ENCODE peak calls at places on chromosomes 7 and 10, in five cellular contexts. J, A, Z, U and F are unnamed samples.

GRCh38 chr10:130847170-130847569 is 464.4 kb downstream of the TCERG1L start:
- DNase-seq in J (no peak), A (no peak), Z (no peak), U (no peak), F (no peak)

GRCh38 chr10:78589687-78590086 is 479.1 kb upstream of the ZMIZ1 start:
- DNase-seq in J (no peak), A (no peak), Z (no peak), U (no peak), F (no peak)

GRCh38 chr7:120272261-120272895 is 597 bp upstream of the KCND2 start:
- DNase-seq in J (peak), A (peak), Z (no peak), U (no peak), F (peak)

GRCh38 chr7:20783716-20784310 is 2.9 kb downstream of the SP8 start:
- DNase-seq in J (no peak), A (no peak), Z (no peak), U (no peak), F (no peak)

GRCh38 chr10:71396084-71396713 is 521 bp upstream of the CDH23 start:
- DNase-seq in J (peak), A (no peak), Z (no peak), U (peak), F (no peak)

GRCh38 chr7:94059747-94060146 is 55.6 kb upstream of the BET1 start:
- DNase-seq in J (peak), A (peak), Z (peak), U (no peak), F (peak)

GRCh38 chr7:20238754-20239324 is 21.7 kb upstream of the MACC1 start:
- DNase-seq in J (peak), A (no peak), Z (no peak), U (no peak), F (no peak)

GRCh38 chr7:1940863-1941262 is 270.8 kb downstream of the ELFN1 start:
- DNase-seq in J (no peak), A (no peak), Z (no peak), U (peak), F (no peak)

GRCh38 chr10:30013684-30014246 is 45.6 kb downstream of the JCAD start:
- DNase-seq in J (peak), A (peak), Z (no peak), U (peak), F (no peak)

GRCh38 chr10:124175701-124176100 is 82.3 kb upstream of the CHST15 start:
- DNase-seq in J (no peak), A (no peak), Z (no peak), U (no peak), F (no peak)

GRCh38 chr7:88509341-88509740 is 202.6 kb upstream of the STEAP4 start:
- DNase-seq in J (no peak), A (no peak), Z (no peak), U (no peak), F (no peak)

GRCh38 chr10:62666264-62666663 is 138.3 kb upstream of the ADO start:
- DNase-seq in J (no peak), A (no peak), Z (no peak), U (no peak), F (no peak)

GRCh38 chr10:5545011-5545410 is 20.2 kb downstream of the CALML3 start:
- DNase-seq in J (no peak), A (no peak), Z (no peak), U (no peak), F (no peak)

GRCh38 chr7:159008055-159008405 is 136.6 kb downstream of the VIPR2 start:
- DNase-seq in J (no peak), A (no peak), Z (no peak), U (no peak), F (no peak)

GRCh38 chr10:8563478-8563877 is 509.0 kb downstream of the GATA3 start:
- DNase-seq in J (no peak), A (no peak), Z (no peak), U (no peak), F (no peak)

GRCh38 chr7:92833766-92834605 is 2.4 kb downstream of the CDK6 start:
- DNase-seq in J (peak), A (peak), Z (no peak), U (peak), F (peak)

GRCh38 chr10:47370015-47370767 is 13.9 kb downstream of the ZNF488 start:
- DNase-seq in J (no peak), A (no peak), Z (no peak), U (peak), F (no peak)

GRCh38 chr7:138961159-138961558 is 20.0 kb downstream of the KIAA1549 start:
- DNase-seq in J (peak), A (no peak), Z (no peak), U (no peak), F (peak)

GRCh38 chr10:29343607-29344038 is 54.8 kb downstream of the LYZL1 start:
- DNase-seq in J (peak), A (no peak), Z (no peak), U (no peak), F (no peak)

GRCh38 chr10:72170263-72170662 is 45.5 kb upstream of the ANAPC16 start:
- DNase-seq in J (no peak), A (no peak), Z (no peak), U (no peak), F (no peak)

GRCh38 chr10:70778267-70778924 is 6.8 kb downstream of the TBATA start:
- DNase-seq in J (no peak), A (no peak), Z (no peak), U (no peak), F (no peak)

GRCh38 chr7:35253182-35253679 is 669 bp downstream of the TBX20 start:
- DNase-seq in J (peak), A (no peak), Z (no peak), U (no peak), F (peak)

GRCh38 chr10:11830836-11831519 is 7.8 kb downstream of the PROSER2 start:
- DNase-seq in J (no peak), A (no peak), Z (no peak), U (no peak), F (no peak)

GRCh38 chr7:513521-514166 is 6.0 kb downstream of the PDGFA start:
- DNase-seq in J (peak), A (peak), Z (no peak), U (no peak), F (no peak)

GRCh38 chr7:4043988-4044387 is 638.1 kb upstream of the FOXK1 start:
- DNase-seq in J (no peak), A (no peak), Z (no peak), U (no peak), F (no peak)

GRCh38 chr7:114645451-114645850 is 230.8 kb downstream of the FOXP2 start:
- DNase-seq in J (no peak), A (no peak), Z (no peak), U (no peak), F (no peak)

GRCh38 chr10:124296813-124297788 is 121.6 kb downstream of the OAT start:
- DNase-seq in J (no peak), A (no peak), Z (no peak), U (no peak), F (no peak)

GRCh38 chr7:2100278-2101205 is 132.2 kb downstream of the MAD1L1 start:
- DNase-seq in J (no peak), A (no peak), Z (no peak), U (no peak), F (no peak)

GRCh38 chr10:89805599-89806013 is 104.2 kb downstream of the KIF20B start:
- DNase-seq in J (no peak), A (no peak), Z (no peak), U (no peak), F (no peak)

GRCh38 chr10:46542567-46543323 is 13.7 kb downstream of the GPRIN2 start:
- DNase-seq in J (no peak), A (no peak), Z (no peak), U (peak), F (no peak)

GRCh38 chr10:17663450-17663849 is 19.5 kb downstream of the STAM start:
- DNase-seq in J (no peak), A (no peak), Z (no peak), U (no peak), F (no peak)

GRCh38 chr10:30051220-30051619 is 8.2 kb downstream of the JCAD start:
- DNase-seq in J (no peak), A (peak), Z (no peak), U (no peak), F (no peak)

GRCh38 chr7:73521636-73522080 is 435 bp downstream of the BAZ1B start:
- DNase-seq in J (no peak), A (peak), Z (no peak), U (peak), F (peak)

GRCh38 chr7:13989944-13990295 is 454 bp upstream of the ETV1 start:
- DNase-seq in J (no peak), A (no peak), Z (no peak), U (no peak), F (no peak)

DNA sequence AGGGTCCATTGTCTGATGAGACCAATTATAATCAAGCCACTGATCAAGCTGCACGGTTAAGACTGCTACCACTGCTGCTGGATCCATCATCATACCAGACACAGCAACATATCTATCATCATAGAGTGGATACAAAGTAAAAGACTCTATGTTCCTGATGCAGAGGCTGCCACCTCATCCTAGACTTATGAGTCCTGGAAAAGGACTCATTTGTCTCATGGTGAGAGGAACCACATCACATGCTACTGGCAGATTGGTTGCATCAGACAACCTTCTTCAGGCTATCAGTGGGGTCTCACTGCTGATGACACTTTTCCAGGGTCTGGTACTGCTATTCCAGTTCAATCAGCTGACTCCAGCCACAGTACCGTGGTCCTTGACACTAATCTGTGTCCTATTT is 79.0 kb downstream of the ABI1 start:
- DNase-seq in J (no peak), A (peak), Z (no peak), U (no peak), F (no peak)
- H3K4me3 ChIP-seq in J (no peak), A (no peak), Z (no peak), U (no peak), F (no peak)

GRCh38 chr7:17991866-17992648 is 35.6 kb downstream of the PRPS1L1 start:
- DNase-seq in J (no peak), A (no peak), Z (no peak), U (no peak), F (peak)
- TF ChIP-seq CTCF in J (peak), A (peak), Z (peak), U (peak), F (no peak)

GRCh38 chr7:79236352-79237028 is 217.0 kb downstream of the MAGI2 start:
- DNase-seq in J (no peak), A (no peak), Z (no peak), U (no peak), F (no peak)
- H3K4me3 ChIP-seq in J (no peak), A (no peak), Z (no peak), U (no peak), F (no peak)

GRCh38 chr10:95241533-95241932 is 47.5 kb downstream of the ACSM6 start:
- DNase-seq in J (no peak), A (no peak), Z (no peak), U (no peak), F (no peak)

GRCh38 chr10:95242581-95243317 is 48.1 kb downstream of the PDLIM1 start:
- DNase-seq in J (peak), A (peak), Z (peak), U (no peak), F (peak)

GRCh38 chr10:95245425-95246055 is 45.3 kb downstream of the PDLIM1 start:
- DNase-seq in J (no peak), A (peak), Z (no peak), U (no peak), F (no peak)

GRCh38 chr10:95244152-95244551 is 46.7 kb downstream of the PDLIM1 start:
- DNase-seq in J (no peak), A (no peak), Z (no peak), U (no peak), F (no peak)

GRCh38 chr10:95243318-95243617 is 47.5 kb downstream of the PDLIM1 start:
- DNase-seq in J (no peak), A (no peak), Z (no peak), U (no peak), F (no peak)
- TF ChIP-seq CTCF in J (no peak), A (no peak), Z (no peak), U (no peak), F (no peak)

GRCh38 chr10:80535671-80536360 is 1.9 kb upstream of the SH2D4B start:
- DNase-seq in J (peak), A (no peak), Z (no peak), U (peak), F (peak)
- H3K4me3 ChIP-seq in J (no peak), A (no peak), Z (peak), U (peak), F (peak)

DNA sequence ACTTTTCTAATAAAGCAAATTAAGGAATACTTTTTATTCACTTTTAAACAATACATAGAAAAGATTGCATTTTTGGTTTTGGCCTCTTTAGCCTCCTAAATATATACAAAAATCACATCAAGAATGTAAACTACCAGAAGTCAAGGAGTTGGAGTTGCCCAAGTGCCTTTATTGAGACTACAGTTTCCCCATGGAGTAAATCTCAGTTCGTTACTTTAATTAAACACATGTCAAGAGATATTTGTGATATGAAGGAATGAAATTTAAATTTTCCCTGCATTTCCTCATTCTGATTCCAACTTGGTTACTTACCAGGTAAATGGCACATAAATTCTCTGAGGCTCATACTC is 492.9 kb downstream of the TNS3 start:
- DNase-seq in J (no peak), A (no peak), Z (no peak), U (no peak), F (no peak)
- TF ChIP-seq CTCF in J (no peak), A (no peak), Z (no peak), U (no peak), F (no peak)